ENCODE peak calls at places on chromosomes 1 and 21, in nine cellular contexts. One of them, this sample, is unnamed.

GRCh38 chr1:25821112-25821476 is 1.3 kb downstream of the MTFR1L start:
- DNase-seq in GDM1: no peak
- DNase-seq in PC-9: no peak
- DNase-seq in RWPE2: no peak
- DNase-seq in kidney tubule cell: no peak
- DNase-seq in activated naive CD4-positive, alpha-beta T cell treated with anti-CD3 and anti-CD28 coated beads for 36 hours: no peak
- DNase-seq in mucosa of gallbladder: no peak
- DNase-seq in BJ: no peak
- DNase-seq in left ventricle myocardium inferior: no peak
- DNase-seq in this sample: no peak

GRCh38 chr1:1680031-1680911 is 12.3 kb downstream of the SLC35E2B start:
- DNase-seq in GDM1: no peak
- DNase-seq in PC-9: no peak
- DNase-seq in left ventricle myocardium inferior: peak
- DNase-seq in BJ: no peak
- DNase-seq in activated naive CD4-positive, alpha-beta T cell treated with anti-CD3 and anti-CD28 coated beads for 36 hours: no peak
- DNase-seq in kidney tubule cell: no peak
- DNase-seq in mucosa of gallbladder: no peak
- DNase-seq in RWPE2: peak
- DNase-seq in this sample: no peak

GRCh38 chr1:51215169-51215568 is 20.9 kb upstream of the RNF11 start:
- DNase-seq in mucosa of gallbladder: no peak
- DNase-seq in kidney tubule cell: no peak
- DNase-seq in RWPE2: no peak
- DNase-seq in activated naive CD4-positive, alpha-beta T cell treated with anti-CD3 and anti-CD28 coated beads for 36 hours: no peak
- DNase-seq in PC-9: no peak
- DNase-seq in left ventricle myocardium inferior: no peak
- DNase-seq in BJ: no peak
- DNase-seq in GDM1: no peak
- DNase-seq in this sample: no peak

GRCh38 chr1:71294178-71294577 is 213.3 kb upstream of the ZRANB2 start:
- DNase-seq in GDM1: no peak
- DNase-seq in RWPE2: no peak
- DNase-seq in PC-9: no peak
- DNase-seq in left ventricle myocardium inferior: no peak
- DNase-seq in BJ: no peak
- DNase-seq in activated naive CD4-positive, alpha-beta T cell treated with anti-CD3 and anti-CD28 coated beads for 36 hours: no peak
- DNase-seq in kidney tubule cell: no peak
- DNase-seq in mucosa of gallbladder: no peak
- DNase-seq in this sample: no peak

GRCh38 chr1:217563179-217563578 is 67.7 kb downstream of the GPATCH2 start:
- DNase-seq in BJ: no peak
- DNase-seq in RWPE2: no peak
- DNase-seq in mucosa of gallbladder: no peak
- DNase-seq in activated naive CD4-positive, alpha-beta T cell treated with anti-CD3 and anti-CD28 coated beads for 36 hours: no peak
- DNase-seq in PC-9: no peak
- DNase-seq in left ventricle myocardium inferior: no peak
- DNase-seq in GDM1: no peak
- DNase-seq in kidney tubule cell: no peak
- DNase-seq in this sample: no peak

GRCh38 chr21:8991088-8991907 is 1530.1 kb upstream of the TPTE start:
- DNase-seq in RWPE2: no peak
- DNase-seq in left ventricle myocardium inferior: no peak
- DNase-seq in GDM1: no peak
- DNase-seq in mucosa of gallbladder: no peak
- DNase-seq in PC-9: no peak
- DNase-seq in activated naive CD4-positive, alpha-beta T cell treated with anti-CD3 and anti-CD28 coated beads for 36 hours: no peak
- DNase-seq in kidney tubule cell: peak
- DNase-seq in BJ: no peak
- DNase-seq in this sample: no peak

GRCh38 chr1:155091071-155092051 is 12.7 kb downstream of the EFNA3 start:
- DNase-seq in RWPE2: no peak
- DNase-seq in GDM1: peak
- DNase-seq in mucosa of gallbladder: peak
- DNase-seq in BJ: no peak
- DNase-seq in kidney tubule cell: peak
- DNase-seq in PC-9: peak
- DNase-seq in left ventricle myocardium inferior: peak
- DNase-seq in activated naive CD4-positive, alpha-beta T cell treated with anti-CD3 and anti-CD28 coated beads for 36 hours: peak
- DNase-seq in this sample: peak

GRCh38 chr21:42254631-42255030 is 35.7 kb downstream of the ABCG1 start:
- DNase-seq in activated naive CD4-positive, alpha-beta T cell treated with anti-CD3 and anti-CD28 coated beads for 36 hours: no peak
- DNase-seq in BJ: no peak
- DNase-seq in RWPE2: no peak
- DNase-seq in kidney tubule cell: no peak
- DNase-seq in mucosa of gallbladder: no peak
- DNase-seq in left ventricle myocardium inferior: no peak
- DNase-seq in GDM1: no peak
- DNase-seq in PC-9: no peak
- DNase-seq in this sample: no peak

GRCh38 chr1:207806531-207807394 is 54.9 kb downstream of the CD46 start:
- DNase-seq in RWPE2: no peak
- DNase-seq in BJ: no peak
- DNase-seq in activated naive CD4-positive, alpha-beta T cell treated with anti-CD3 and anti-CD28 coated beads for 36 hours: no peak
- DNase-seq in mucosa of gallbladder: no peak
- DNase-seq in GDM1: no peak
- DNase-seq in kidney tubule cell: peak
- DNase-seq in PC-9: no peak
- DNase-seq in left ventricle myocardium inferior: no peak
- DNase-seq in this sample: no peak

GRCh38 chr21:45973475-45974072 is 8.0 kb upstream of the COL6A1 start:
- DNase-seq in kidney tubule cell: peak
- DNase-seq in GDM1: peak
- DNase-seq in BJ: no peak
- DNase-seq in PC-9: peak
- DNase-seq in activated naive CD4-positive, alpha-beta T cell treated with anti-CD3 and anti-CD28 coated beads for 36 hours: peak
- DNase-seq in mucosa of gallbladder: peak
- DNase-seq in RWPE2: peak
- DNase-seq in left ventricle myocardium inferior: peak
- DNase-seq in this sample: peak

GRCh38 chr1:234960722-234961467 is 167.7 kb downstream of the TOMM20 start:
- DNase-seq in PC-9: peak
- DNase-seq in left ventricle myocardium inferior: no peak
- DNase-seq in GDM1: peak
- DNase-seq in activated naive CD4-positive, alpha-beta T cell treated with anti-CD3 and anti-CD28 coated beads for 36 hours: no peak
- DNase-seq in mucosa of gallbladder: peak
- DNase-seq in BJ: no peak
- DNase-seq in RWPE2: no peak
- DNase-seq in kidney tubule cell: peak
- DNase-seq in this sample: peak

GRCh38 chr1:168368131-168368530 is 87.5 kb downstream of the TBX19 start:
- DNase-seq in RWPE2: no peak
- DNase-seq in GDM1: no peak
- DNase-seq in kidney tubule cell: peak
- DNase-seq in BJ: no peak
- DNase-seq in PC-9: no peak
- DNase-seq in left ventricle myocardium inferior: no peak
- DNase-seq in activated naive CD4-positive, alpha-beta T cell treated with anti-CD3 and anti-CD28 coated beads for 36 hours: no peak
- DNase-seq in mucosa of gallbladder: no peak
- DNase-seq in this sample: no peak

GRCh38 chr1:195637474-195637873 is 970.8 kb downstream of the KCNT2 start:
- DNase-seq in left ventricle myocardium inferior: no peak
- DNase-seq in kidney tubule cell: no peak
- DNase-seq in mucosa of gallbladder: no peak
- DNase-seq in PC-9: no peak
- DNase-seq in BJ: no peak
- DNase-seq in activated naive CD4-positive, alpha-beta T cell treated with anti-CD3 and anti-CD28 coated beads for 36 hours: no peak
- DNase-seq in RWPE2: no peak
- DNase-seq in GDM1: no peak
- DNase-seq in this sample: no peak

GRCh38 chr1:210339500-210339899 is 10.8 kb downstream of the HHAT start:
- DNase-seq in left ventricle myocardium inferior: no peak
- DNase-seq in activated naive CD4-positive, alpha-beta T cell treated with anti-CD3 and anti-CD28 coated beads for 36 hours: no peak
- DNase-seq in BJ: no peak
- DNase-seq in mucosa of gallbladder: no peak
- DNase-seq in GDM1: no peak
- DNase-seq in kidney tubule cell: no peak
- DNase-seq in RWPE2: no peak
- DNase-seq in PC-9: no peak
- DNase-seq in this sample: no peak

GRCh38 chr1:100774370-100774769 is 54.8 kb downstream of the VCAM1 start:
- DNase-seq in activated naive CD4-positive, alpha-beta T cell treated with anti-CD3 and anti-CD28 coated beads for 36 hours: no peak
- DNase-seq in PC-9: no peak
- DNase-seq in RWPE2: no peak
- DNase-seq in kidney tubule cell: no peak
- DNase-seq in GDM1: no peak
- DNase-seq in BJ: no peak
- DNase-seq in mucosa of gallbladder: no peak
- DNase-seq in left ventricle myocardium inferior: no peak
- DNase-seq in this sample: no peak

GRCh38 chr1:27342391-27342777 is 562 bp downstream of the SYTL1 start:
- DNase-seq in PC-9: no peak
- DNase-seq in activated naive CD4-positive, alpha-beta T cell treated with anti-CD3 and anti-CD28 coated beads for 36 hours: peak
- DNase-seq in RWPE2: no peak
- DNase-seq in BJ: no peak
- DNase-seq in left ventricle myocardium inferior: no peak
- DNase-seq in mucosa of gallbladder: no peak
- DNase-seq in kidney tubule cell: no peak
- DNase-seq in GDM1: no peak
- DNase-seq in this sample: no peak

GRCh38 chr21:44857127-44857892 is 16.2 kb downstream of the PTTG1IP start:
- DNase-seq in mucosa of gallbladder: no peak
- DNase-seq in PC-9: no peak
- DNase-seq in kidney tubule cell: no peak
- DNase-seq in left ventricle myocardium inferior: no peak
- DNase-seq in RWPE2: no peak
- DNase-seq in BJ: no peak
- DNase-seq in activated naive CD4-positive, alpha-beta T cell treated with anti-CD3 and anti-CD28 coated beads for 36 hours: no peak
- DNase-seq in GDM1: no peak
- DNase-seq in this sample: no peak

GRCh38 chr1:66563094-66563800 is 29.3 kb downstream of the SGIP1 start:
- DNase-seq in BJ: peak
- DNase-seq in activated naive CD4-positive, alpha-beta T cell treated with anti-CD3 and anti-CD28 coated beads for 36 hours: no peak
- DNase-seq in kidney tubule cell: peak
- DNase-seq in RWPE2: no peak
- DNase-seq in GDM1: no peak
- DNase-seq in PC-9: peak
- DNase-seq in left ventricle myocardium inferior: no peak
- DNase-seq in mucosa of gallbladder: peak
- DNase-seq in this sample: no peak

GRCh38 chr1:108712605-108713150 is at the start of gene FNDC7:
- DNase-seq in RWPE2: no peak
- DNase-seq in PC-9: no peak
- DNase-seq in GDM1: no peak
- DNase-seq in kidney tubule cell: no peak
- DNase-seq in mucosa of gallbladder: no peak
- DNase-seq in BJ: no peak
- DNase-seq in left ventricle myocardium inferior: no peak
- DNase-seq in activated naive CD4-positive, alpha-beta T cell treated with anti-CD3 and anti-CD28 coated beads for 36 hours: no peak
- DNase-seq in this sample: no peak

GRCh38 chr1:247111636-247112478 is 7.7 kb upstream of the ZNF669 start:
- DNase-seq in mucosa of gallbladder: peak
- DNase-seq in activated naive CD4-positive, alpha-beta T cell treated with anti-CD3 and anti-CD28 coated beads for 36 hours: no peak
- DNase-seq in GDM1: no peak
- DNase-seq in RWPE2: no peak
- DNase-seq in left ventricle myocardium inferior: peak
- DNase-seq in kidney tubule cell: peak
- DNase-seq in PC-9: peak
- DNase-seq in BJ: no peak
- DNase-seq in this sample: peak

GRCh38 chr21:42102946-42103345 is 31.8 kb downstream of the UMODL1 start:
- DNase-seq in PC-9: no peak
- DNase-seq in BJ: no peak
- DNase-seq in activated naive CD4-positive, alpha-beta T cell treated with anti-CD3 and anti-CD28 coated beads for 36 hours: no peak
- DNase-seq in kidney tubule cell: no peak
- DNase-seq in GDM1: no peak
- DNase-seq in left ventricle myocardium inferior: no peak
- DNase-seq in mucosa of gallbladder: no peak
- DNase-seq in RWPE2: no peak
- DNase-seq in this sample: no peak

GRCh38 chr1:54253480-54253879 is 53.5 kb downstream of the MRPL37 start:
- DNase-seq in PC-9: peak
- DNase-seq in left ventricle myocardium inferior: no peak
- DNase-seq in BJ: peak
- DNase-seq in kidney tubule cell: peak
- DNase-seq in RWPE2: peak
- DNase-seq in activated naive CD4-positive, alpha-beta T cell treated with anti-CD3 and anti-CD28 coated beads for 36 hours: no peak
- DNase-seq in GDM1: no peak
- DNase-seq in mucosa of gallbladder: no peak
- DNase-seq in this sample: no peak

GRCh38 chr1:109864960-109865611 is 45.6 kb upstream of the CSF1 start:
- DNase-seq in activated naive CD4-positive, alpha-beta T cell treated with anti-CD3 and anti-CD28 coated beads for 36 hours: no peak
- DNase-seq in mucosa of gallbladder: peak
- DNase-seq in GDM1: no peak
- DNase-seq in left ventricle myocardium inferior: no peak
- DNase-seq in BJ: peak
- DNase-seq in kidney tubule cell: peak
- DNase-seq in PC-9: no peak
- DNase-seq in RWPE2: no peak
- DNase-seq in this sample: no peak

GRCh38 chr21:46093668-46094400 is 4.1 kb upstream of the COL6A2 start:
- DNase-seq in PC-9: no peak
- DNase-seq in kidney tubule cell: no peak
- DNase-seq in mucosa of gallbladder: peak
- DNase-seq in GDM1: no peak
- DNase-seq in activated naive CD4-positive, alpha-beta T cell treated with anti-CD3 and anti-CD28 coated beads for 36 hours: no peak
- DNase-seq in left ventricle myocardium inferior: no peak
- DNase-seq in RWPE2: no peak
- DNase-seq in BJ: no peak
- DNase-seq in this sample: no peak

GRCh38 chr1:201480231-201481003 is 11.4 kb upstream of the PHLDA3 start:
- DNase-seq in left ventricle myocardium inferior: peak
- DNase-seq in mucosa of gallbladder: peak
- DNase-seq in BJ: no peak
- DNase-seq in PC-9: peak
- DNase-seq in activated naive CD4-positive, alpha-beta T cell treated with anti-CD3 and anti-CD28 coated beads for 36 hours: peak
- DNase-seq in kidney tubule cell: peak
- DNase-seq in RWPE2: peak
- DNase-seq in GDM1: peak
- DNase-seq in this sample: peak

GRCh38 chr1:233424727-233425222 is 97.3 kb downstream of the MAP3K21 start:
- DNase-seq in PC-9: no peak
- DNase-seq in mucosa of gallbladder: no peak
- DNase-seq in GDM1: no peak
- DNase-seq in BJ: no peak
- DNase-seq in kidney tubule cell: peak
- DNase-seq in activated naive CD4-positive, alpha-beta T cell treated with anti-CD3 and anti-CD28 coated beads for 36 hours: no peak
- DNase-seq in left ventricle myocardium inferior: no peak
- DNase-seq in RWPE2: no peak
- DNase-seq in this sample: no peak

GRCh38 chr1:230171337-230172015 is 104.4 kb downstream of the GALNT2 start:
- DNase-seq in left ventricle myocardium inferior: no peak
- DNase-seq in activated naive CD4-positive, alpha-beta T cell treated with anti-CD3 and anti-CD28 coated beads for 36 hours: no peak
- DNase-seq in PC-9: no peak
- DNase-seq in kidney tubule cell: no peak
- DNase-seq in RWPE2: no peak
- DNase-seq in GDM1: no peak
- DNase-seq in mucosa of gallbladder: no peak
- DNase-seq in BJ: no peak
- DNase-seq in this sample: no peak

GRCh38 chr1:93613895-93614294 is 67.7 kb downstream of the BCAR3 start:
- DNase-seq in PC-9: no peak
- DNase-seq in mucosa of gallbladder: no peak
- DNase-seq in kidney tubule cell: no peak
- DNase-seq in GDM1: no peak
- DNase-seq in activated naive CD4-positive, alpha-beta T cell treated with anti-CD3 and anti-CD28 coated beads for 36 hours: no peak
- DNase-seq in RWPE2: no peak
- DNase-seq in left ventricle myocardium inferior: peak
- DNase-seq in BJ: no peak
- DNase-seq in this sample: peak

GRCh38 chr1:92310185-92310597 is 11.3 kb downstream of the RPAP2 start:
- DNase-seq in RWPE2: no peak
- DNase-seq in BJ: no peak
- DNase-seq in activated naive CD4-positive, alpha-beta T cell treated with anti-CD3 and anti-CD28 coated beads for 36 hours: no peak
- DNase-seq in kidney tubule cell: peak
- DNase-seq in mucosa of gallbladder: no peak
- DNase-seq in PC-9: no peak
- DNase-seq in left ventricle myocardium inferior: no peak
- DNase-seq in GDM1: no peak
- DNase-seq in this sample: no peak

GRCh38 chr1:39892611-39893595 is 8.8 kb downstream of the MYCL start:
- DNase-seq in PC-9: peak
- DNase-seq in BJ: peak
- DNase-seq in RWPE2: no peak
- DNase-seq in GDM1: no peak
- DNase-seq in left ventricle myocardium inferior: no peak
- DNase-seq in mucosa of gallbladder: peak
- DNase-seq in activated naive CD4-positive, alpha-beta T cell treated with anti-CD3 and anti-CD28 coated beads for 36 hours: no peak
- DNase-seq in kidney tubule cell: peak
- DNase-seq in this sample: no peak

GRCh38 chr21:14306143-14306907 is 76.6 kb downstream of the HSPA13 start:
- DNase-seq in mucosa of gallbladder: no peak
- DNase-seq in left ventricle myocardium inferior: no peak
- DNase-seq in activated naive CD4-positive, alpha-beta T cell treated with anti-CD3 and anti-CD28 coated beads for 36 hours: no peak
- DNase-seq in PC-9: no peak
- DNase-seq in BJ: no peak
- DNase-seq in RWPE2: no peak
- DNase-seq in kidney tubule cell: no peak
- DNase-seq in GDM1: no peak
- DNase-seq in this sample: no peak